ENCODE peak calls at places on chromosome 18, in four cellular contexts. X is heart right ventricle; M is CD8-positive, alpha-beta memory T cell; O is WERI-Rb-1. T is an unnamed sample.

GRCh38 chr18:35469696-35470095 is 28.1 kb downstream of the INO80C start:
- DNase-seq in M (no peak), X (no peak), O (no peak), T (no peak)

GRCh38 chr18:8348051-8348450 is 261.2 kb upstream of the RAB12 start:
- DNase-seq in M (no peak), O (no peak), X (no peak), T (no peak)

GRCh38 chr18:65943268-65943667 is 192.5 kb downstream of the CDH7 start:
- DNase-seq in M (no peak), O (no peak), X (no peak), T (no peak)

GRCh38 chr18:48100168-48100495 is 169.7 kb upstream of the SMAD2 start:
- DNase-seq in M (no peak), X (no peak), O (peak; percentile 49), T (no peak)

GRCh38 chr18:33460681-33461080 is 20.2 kb upstream of the CCDC178 start:
- DNase-seq in O (no peak), X (no peak), M (no peak), T (no peak)

GRCh38 chr18:3973191-3973590 is 481.9 kb downstream of the DLGAP1 start:
- DNase-seq in O (no peak), X (no peak), M (no peak), T (no peak)

GRCh38 chr18:24656571-24656971 is 196.1 kb downstream of the HRH4 start:
- DNase-seq in M (no peak), O (peak; percentile 70), X (no peak), T (no peak)

GRCh38 chr18:49045585-49045984 is 94.8 kb upstream of the SMAD7 start:
- DNase-seq in O (no peak), M (no peak), X (no peak), T (no peak)

GRCh38 chr18:52897611-52898010 is 557.6 kb downstream of the DCC start:
- DNase-seq in O (no peak), X (no peak), M (no peak), T (no peak)

GRCh38 chr18:29373000-29373399 is 1196.1 kb upstream of the CDH2 start:
- DNase-seq in M (no peak), O (no peak), X (no peak), T (no peak)

GRCh38 chr18:54222922-54223567 is 1.4 kb downstream of the MBD2 start:
- DNase-seq in M (peak; percentile 73), X (no peak), O (no peak), T (peak; percentile 65)

GRCh38 chr18:2471523-2471922 is 99.8 kb downstream of the METTL4 start:
- DNase-seq in M (no peak), O (peak; percentile 12), X (no peak), T (no peak)

GRCh38 chr18:13549879-13550231 is 176.5 kb downstream of the FAM210A start:
- DNase-seq in X (no peak), O (no peak), M (no peak), T (peak; percentile 4)

GRCh38 chr18:79566841-79567370 is 112.7 kb upstream of the CTDP1 start:
- DNase-seq in O (no peak), M (peak; percentile 24), X (no peak), T (no peak)

GRCh38 chr18:27355308-27355707 is 170.2 kb upstream of the CHST9 start:
- DNase-seq in O (no peak), X (no peak), M (no peak), T (no peak)

GRCh38 chr18:47120428-47120827 is 29.9 kb downstream of the HDHD2 start:
- DNase-seq in X (no peak), O (no peak), M (no peak), T (no peak)

GRCh38 chr18:10421859-10422258 is 32.6 kb upstream of the APCDD1 start:
- DNase-seq in X (no peak), O (no peak), M (no peak), T (no peak)

GRCh38 chr18:28013064-28013463 is 163.9 kb downstream of the CDH2 start:
- DNase-seq in X (no peak), M (no peak), O (no peak), T (no peak)

GRCh38 chr18:62950246-62950645 is 234.9 kb downstream of the PHLPP1 start:
- DNase-seq in M (no peak), O (no peak), X (no peak), T (no peak)

GRCh38 chr18:76913583-76913982 is 91.2 kb downstream of the ZNF236 start:
- DNase-seq in M (no peak), O (no peak), X (no peak), T (no peak)

GRCh38 chr18:36374262-36374661 is 76.7 kb downstream of the FHOD3 start:
- DNase-seq in M (no peak), X (no peak), O (no peak), T (no peak)

GRCh38 chr18:55485666-55486065 is 102.3 kb downstream of the TCF4 start:
- DNase-seq in X (no peak), O (no peak), M (no peak), T (no peak)

GRCh38 chr18:74498712-74499629 is 2.8 kb downstream of the CNDP2 start:
- DNase-seq in O (no peak), X (no peak), M (peak; percentile 87), T (peak; percentile 43)

GRCh38 chr18:74497308-74497640 is 1.1 kb downstream of the CNDP2 start:
- DNase-seq in O (no peak), X (no peak), M (no peak), T (no peak)

GRCh38 chr18:74497778-74498177 is 1.6 kb downstream of the CNDP2 start:
- DNase-seq in X (no peak), O (no peak), M (no peak), T (no peak)

GRCh38 chr18:74499633-74500032 is 3.5 kb downstream of the CNDP2 start:
- DNase-seq in O (no peak), X (peak; percentile 91), M (peak; percentile 68), T (no peak)

DNA sequence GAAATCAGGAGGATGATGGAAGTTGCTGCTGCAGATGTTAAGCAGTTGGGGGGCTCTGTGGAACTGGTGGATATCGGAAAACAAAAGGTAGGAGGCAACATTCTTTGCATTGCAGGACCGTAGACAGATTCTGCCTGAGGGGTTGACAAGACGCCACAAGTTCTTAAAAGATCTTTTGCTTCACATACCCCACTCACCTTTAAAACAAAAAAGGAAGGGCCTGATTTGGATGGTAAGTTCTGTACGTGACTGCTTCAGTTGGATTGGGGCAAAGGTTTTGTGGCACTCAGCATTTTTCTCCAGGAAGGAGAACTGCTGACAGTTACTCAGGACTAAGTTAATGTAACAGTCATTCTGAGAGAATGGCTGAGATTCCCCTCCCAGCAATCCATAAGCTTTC is 5.2 kb downstream of the CNDP2 start:
- DNase-seq in X (no peak), M (no peak), O (no peak), T (no peak)
- H3K4me3 ChIP-seq in X (no peak overlapping the region), M (no peak overlapping the region), O (no peak overlapping the region), T (no peak overlapping the region)

GRCh38 chr18:74173434-74173750 is 25.1 kb downstream of the TIMM21 start:
- DNase-seq in M (no peak), X (no peak), O (no peak), T (no peak)

GRCh38 chr18:74166397-74166796 is 18.1 kb downstream of the TIMM21 start:
- DNase-seq in X (no peak), M (no peak), O (no peak), T (no peak)

GRCh38 chr18:74172697-74173433 is 24.5 kb downstream of the TIMM21 start:
- DNase-seq in O (no peak), X (no peak), M (no peak), T (no peak)

GRCh38 chr18:74175658-74176057 is 27.3 kb downstream of the TIMM21 start:
- DNase-seq in M (no peak), O (no peak), X (no peak), T (no peak)

DNA sequence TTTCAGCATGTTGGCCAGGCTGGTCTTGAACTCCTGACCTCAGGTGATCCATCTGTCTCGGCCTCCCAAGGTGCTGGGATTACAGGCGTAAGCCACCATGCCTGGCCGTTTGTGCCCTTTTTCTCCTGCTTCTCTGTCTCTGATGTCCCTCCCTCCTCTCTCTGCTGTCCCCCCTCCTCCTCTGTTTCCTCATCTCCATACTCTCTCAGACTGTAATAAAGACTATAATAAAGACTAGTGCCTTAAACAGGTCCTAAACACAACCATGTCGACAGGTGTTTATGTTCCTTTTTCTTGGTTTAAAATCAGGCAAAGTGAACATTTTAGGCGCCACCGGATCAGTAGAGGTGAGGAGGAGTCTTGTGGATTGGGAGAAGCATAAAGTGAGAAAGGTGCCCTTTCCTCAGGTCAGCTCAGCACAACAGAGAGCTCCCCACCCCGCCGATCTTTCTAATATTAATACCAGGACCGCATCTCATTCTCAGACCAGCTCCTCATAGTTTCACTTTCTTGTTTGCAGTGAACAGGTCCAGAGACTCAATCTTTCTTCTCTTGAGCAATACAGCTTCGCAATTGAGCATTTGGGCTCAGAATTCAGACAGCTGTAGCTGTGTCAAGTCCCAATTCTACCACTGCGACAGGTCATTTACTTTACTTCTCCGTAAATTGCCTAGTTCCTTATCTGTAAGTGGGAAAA is 23.7 kb downstream of the TIMM21 start:
- DNase-seq in M (no peak), O (no peak), X (no peak), T (no peak)
- H3K27ac ChIP-seq in M (no peak overlapping the region), O (no peak overlapping the region), X (no peak overlapping the region), T (no peak overlapping the region)

DNA sequence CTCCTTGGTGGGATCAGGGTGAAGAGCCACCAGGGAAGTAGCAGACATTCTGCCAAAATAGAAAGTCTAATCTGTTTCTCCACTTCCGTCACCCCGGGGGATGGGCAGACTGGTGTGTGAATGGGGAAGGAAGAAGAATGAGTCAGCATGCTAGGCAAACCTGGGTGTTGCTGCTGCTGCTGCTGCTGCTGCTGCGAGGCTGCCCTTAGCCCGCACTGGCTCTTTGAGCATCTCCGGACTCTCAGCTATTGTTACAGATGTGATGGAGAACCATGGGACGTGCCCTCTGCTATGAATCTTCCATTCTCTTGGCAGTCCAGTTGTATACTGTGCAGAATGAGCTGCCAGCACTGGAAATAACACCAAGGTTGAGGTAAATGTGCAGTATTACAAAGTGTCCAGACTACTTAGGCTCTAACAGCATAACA is 158.6 kb downstream of the SETBP1 start:
- DNase-seq in M (peak; percentile 80), X (peak; percentile 76), O (peak; percentile 16), T (peak; percentile 18)
- H3K4me3 ChIP-seq in M (no peak overlapping the region), X (no peak overlapping the region), O (no peak overlapping the region), T (no peak overlapping the region)

DNA sequence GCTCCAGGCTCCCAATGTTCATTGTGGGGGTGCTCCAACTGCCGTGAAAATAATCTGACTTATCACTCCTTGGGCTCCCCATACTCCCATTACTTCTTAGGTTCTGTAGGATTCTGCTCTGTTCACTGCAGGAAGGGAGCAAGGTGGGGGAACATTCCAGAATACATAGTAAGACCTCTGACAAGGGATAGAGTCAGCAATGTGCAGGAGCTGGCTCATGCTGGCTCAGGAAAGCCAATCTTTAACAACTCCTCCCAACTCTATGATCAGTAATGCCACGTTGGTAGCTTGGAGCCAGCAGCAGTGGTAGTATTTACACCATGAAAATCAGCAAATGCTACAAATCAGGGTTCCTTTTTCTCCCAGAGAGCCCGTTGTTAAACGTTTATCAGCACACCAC is 44.4 kb downstream of the FECH start:
- DNase-seq in X (no peak), M (no peak), O (no peak), T (no peak)
- H3K27ac ChIP-seq in X (no peak overlapping the region), M (no peak overlapping the region), O (no peak overlapping the region), T (no peak overlapping the region)

DNA sequence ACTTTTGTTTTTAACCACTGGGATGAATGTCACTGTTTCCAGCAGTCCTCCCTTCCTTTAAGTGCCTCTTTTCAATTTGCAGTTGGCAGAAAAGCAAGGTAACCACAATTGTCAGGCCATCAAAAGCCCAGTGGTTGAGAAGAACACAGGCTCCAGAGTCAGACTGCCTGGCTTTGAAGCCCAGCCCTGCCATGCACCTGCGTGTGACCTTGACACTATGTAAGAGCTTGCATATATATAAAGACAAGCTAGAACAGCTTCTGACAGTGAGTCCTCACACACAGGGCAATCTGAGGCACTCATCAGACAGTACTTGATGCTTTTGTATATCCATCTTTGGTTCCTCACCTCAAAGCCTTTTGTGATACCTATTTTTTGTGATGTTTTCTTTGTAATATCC is 11.0 kb downstream of the CCBE1 start:
- DNase-seq in M (no peak), O (no peak), X (no peak), T (no peak)
- H3K4me3 ChIP-seq in M (no peak overlapping the region), O (no peak overlapping the region), X (no peak overlapping the region), T (no peak overlapping the region)

T was measured in CD8-positive, alpha-beta T cell.